ENCODE peak calls at places on chromosomes 4 and X, in four cellular contexts. N, X, M and C are unnamed samples.

GRCh38 chr4:77036206-77036605 is 39.6 kb downstream of the CCNI start:
- DNase-seq in X (no peak), N (no peak), M (no peak), C (peak)

GRCh38 chr4:60822986-60823385 is 377.1 kb upstream of the ADGRL3 start:
- DNase-seq in X (no peak), N (no peak), M (no peak), C (no peak)

GRCh38 chr4:179125870-179126269 is 1683.6 kb upstream of the AGA start:
- DNase-seq in X (no peak), M (no peak), N (no peak), C (no peak)

GRCh38 chr4:41696131-41696530 is 52.4 kb downstream of the PHOX2B start:
- DNase-seq in N (no peak), X (no peak), M (no peak), C (no peak)

GRCh38 chr4:176090115-176090514 is 24.5 kb downstream of the WDR17 start:
- DNase-seq in M (no peak), X (no peak), N (no peak), C (no peak)

GRCh38 chr4:70936200-70936787 is 34.1 kb downstream of the MOB1B start:
- DNase-seq in X (no peak), M (no peak), N (no peak), C (peak)

GRCh38 chrX:87578978-87579377 is 61.4 kb downstream of the KLHL4 start:
- DNase-seq in X (no peak), N (no peak), M (no peak), C (no peak)

GRCh38 chr4:176635372-176636261 is 157.1 kb downstream of the VEGFC start:
- DNase-seq in N (peak), X (no peak), M (no peak), C (peak)

GRCh38 chr4:1783011-1783410 is 10.1 kb upstream of the FGFR3 start:
- DNase-seq in M (no peak), X (no peak), N (no peak), C (no peak)

GRCh38 chr4:138055890-138056289 is 186.3 kb downstream of the SLC7A11 start:
- DNase-seq in N (no peak), M (no peak), X (no peak), C (peak)

GRCh38 chr4:55079451-55080173 is 45.8 kb downstream of the KDR start:
- DNase-seq in M (no peak), N (no peak), X (no peak), C (no peak)

GRCh38 chr4:53696956-53697685 is 105.8 kb upstream of the LNX1 start:
- DNase-seq in M (no peak), N (no peak), X (no peak), C (no peak)

GRCh38 chr4:149029056-149029651 is 586.9 kb upstream of the NR3C2 start:
- DNase-seq in X (no peak), N (no peak), M (peak), C (peak)

GRCh38 chrX:112120737-112121136 is 38.2 kb upstream of the TRPC5 start:
- DNase-seq in M (no peak), X (no peak), N (no peak), C (peak)

GRCh38 chr4:139241086-139241783 is 38.8 kb downstream of the MGARP start:
- DNase-seq in X (no peak), M (peak), N (no peak), C (no peak)

GRCh38 chrX:49041683-49042529 is 1.3 kb downstream of the TFE3 start:
- DNase-seq in M (no peak), X (peak), N (peak), C (peak)

GRCh38 chrX:49043987-49044281 is 777 bp upstream of the TFE3 start:
- DNase-seq in X (no peak), N (no peak), M (no peak), C (no peak)

GRCh38 chrX:49040376-49040955 is 2.7 kb downstream of the TFE3 start:
- DNase-seq in M (no peak), N (peak), X (no peak), C (peak)

GRCh38 chrX:49042581-49043219 is 457 bp downstream of the TFE3 start:
- DNase-seq in N (no peak), X (no peak), M (no peak), C (no peak)

DNA sequence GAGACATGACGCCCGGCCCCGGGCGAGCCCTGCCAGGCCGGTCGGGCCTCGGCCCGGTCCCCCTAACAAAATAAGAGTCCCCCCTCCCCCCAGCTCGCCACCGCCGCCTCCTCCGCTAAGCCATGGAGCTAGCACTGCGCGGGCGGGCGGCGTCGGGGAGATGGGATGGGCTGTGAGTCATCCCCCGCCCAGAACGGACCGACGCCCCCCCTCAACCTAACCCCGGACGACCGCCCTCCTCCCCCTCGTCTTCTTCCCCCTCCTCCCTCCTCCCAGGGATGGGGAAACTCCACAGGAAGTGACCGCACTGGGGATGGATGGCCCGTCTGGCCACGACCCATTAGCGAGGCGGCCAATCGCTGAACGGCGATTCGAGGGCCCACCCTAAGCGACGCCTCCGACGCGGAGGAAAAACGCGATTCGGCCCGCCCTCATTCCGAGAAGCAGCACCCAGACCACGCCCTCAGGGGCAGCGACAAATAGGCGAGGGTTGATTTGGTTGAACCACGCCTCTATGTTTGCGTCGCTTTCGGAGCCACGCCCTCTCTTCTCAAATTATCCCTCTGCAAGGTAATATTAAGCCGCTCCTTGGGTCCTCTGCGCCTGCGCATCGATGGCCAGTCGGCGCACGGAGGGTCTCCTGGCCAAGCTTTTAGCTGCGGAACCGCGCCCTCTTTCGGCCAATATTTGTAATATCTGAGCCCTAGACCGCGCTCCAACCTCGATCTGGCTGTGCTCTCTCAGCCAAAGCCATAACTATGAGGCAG is at the start of gene TFE3:
- DNase-seq in N (peak), X (peak), M (peak), C (peak)
- TF ChIP-seq CTCF in N (peak), X (peak), M (peak), C (peak)

GRCh38 chr4:38302910-38303309 is 342.7 kb downstream of the PTTG2 start:
- DNase-seq in N (no peak), M (no peak), X (no peak), C (no peak)

GRCh38 chr4:38308728-38309315 is 348.6 kb downstream of the PTTG2 start:
- DNase-seq in M (no peak), N (no peak), X (no peak), C (peak)

GRCh38 chr4:38310446-38311043 is 350.3 kb downstream of the PTTG2 start:
- DNase-seq in X (no peak), N (no peak), M (no peak), C (no peak)

GRCh38 chr4:38309471-38309870 is 349.3 kb downstream of the PTTG2 start:
- DNase-seq in X (no peak), M (no peak), N (no peak), C (no peak)

DNA sequence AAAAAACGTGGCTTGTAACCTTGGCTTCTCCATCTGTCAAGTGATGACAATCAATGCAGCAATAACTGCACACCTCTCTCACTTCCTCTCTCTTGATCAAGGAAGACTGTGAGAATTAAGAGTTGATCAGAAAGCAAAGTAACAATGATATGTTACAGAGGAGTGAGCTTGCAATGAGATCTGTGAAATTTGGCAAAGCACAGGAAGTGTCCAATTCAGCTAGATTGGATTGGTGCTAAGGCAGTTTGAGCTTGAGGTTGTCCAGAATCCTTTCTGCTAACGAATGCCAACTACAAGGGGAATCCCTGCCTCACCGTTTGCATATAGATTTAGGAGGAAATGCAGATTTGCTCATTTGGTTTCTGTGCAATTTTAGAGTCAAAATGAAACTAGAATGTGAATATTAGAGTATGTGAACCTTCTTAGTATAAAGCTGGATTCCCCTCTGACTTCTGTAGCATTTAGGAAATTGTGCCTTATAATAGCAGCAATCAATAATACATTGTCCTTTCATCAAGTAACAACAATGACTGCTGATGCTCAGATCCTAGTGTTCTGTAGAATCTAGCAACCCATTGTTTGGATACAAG is 346.4 kb downstream of the PTTG2 start:
- DNase-seq in X (no peak), M (no peak), N (no peak), C (no peak)
- TF ChIP-seq MAZ in X (no peak), M (no peak), N (no peak), C (no peak)

DNA sequence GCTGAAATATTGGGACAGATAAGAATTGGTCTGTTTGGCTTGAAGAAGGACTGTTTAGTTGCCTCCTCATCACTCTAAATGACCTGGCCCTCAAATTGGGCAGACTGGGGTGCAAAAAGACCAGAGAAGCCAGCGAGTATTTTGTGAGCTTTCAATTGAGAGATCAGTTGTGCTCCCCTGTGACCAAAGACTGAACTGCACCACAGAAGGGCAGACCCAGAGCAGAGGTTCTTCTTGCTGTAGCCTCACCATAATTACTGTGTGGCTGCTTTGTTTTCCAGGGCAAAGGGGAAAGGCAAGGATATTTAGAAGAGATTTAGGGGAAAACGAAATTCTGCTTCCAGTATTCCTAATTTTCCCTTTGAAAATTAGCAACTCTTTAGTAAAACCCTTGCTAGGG is 104.0 kb upstream of the MBNL3 start:
- DNase-seq in N (no peak), X (no peak), M (peak), C (no peak)
- TF ChIP-seq CTCF in N (no peak), X (peak), M (peak), C (no peak)

DNA sequence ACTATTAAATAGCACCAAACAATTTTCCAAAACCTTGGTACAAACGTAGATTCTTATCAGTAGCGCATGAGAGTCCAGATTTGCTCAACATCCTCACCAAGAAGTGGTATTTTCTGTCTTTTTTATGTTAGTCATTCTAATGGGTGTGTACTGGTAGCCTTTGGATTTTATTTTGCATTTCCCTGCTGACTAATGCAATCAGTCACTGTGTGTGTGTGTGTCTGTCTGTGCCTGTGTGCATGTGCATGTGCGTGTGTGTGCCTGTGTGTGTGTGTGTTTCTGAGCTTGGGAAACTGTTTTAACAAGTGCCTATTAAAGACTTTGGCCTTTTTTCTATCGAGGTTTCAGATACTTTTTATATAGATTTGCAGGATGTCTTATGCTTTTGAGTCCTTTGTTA is 82.2 kb upstream of the MAGEA10 start:
- DNase-seq in X (no peak), N (no peak), M (no peak), C (no peak)
- TF ChIP-seq MAZ in X (no peak), N (no peak), M (no peak), C (no peak)